ENCODE peak calls at places on chromosomes 11 and 22, in four cellular contexts. L is transverse colon, M is A549, T is K562. X is an unnamed sample.

GRCh38 chr22:38861170-38861874 is 10.7 kb downstream of the CBX6 start:
- DNase-seq in T (peak), M (no peak), L (no peak), X (no peak)

GRCh38 chr11:73325036-73325981 is 17.2 kb downstream of the ARHGEF17 start:
- DNase-seq in L (no peak), T (no peak), M (no peak), X (no peak)

GRCh38 chr11:29448246-29448877 is 568.5 kb downstream of the KCNA4 start:
- DNase-seq in M (peak), L (no peak), T (peak), X (peak)

GRCh38 chr11:111097191-111097590 is 148.3 kb upstream of the POU2AF2 start:
- DNase-seq in L (peak), M (peak), T (no peak), X (peak)

GRCh38 chr11:126578426-126578825 is 222.9 kb downstream of the ST3GAL4 start:
- DNase-seq in L (no peak), M (no peak), T (no peak), X (no peak)

GRCh38 chr11:46920709-46921108 is 2.4 kb upstream of the LRP4 start:
- DNase-seq in T (no peak), M (peak), L (peak), X (peak)

GRCh38 chr11:6828103-6828502 is 17.4 kb upstream of the OR10A5 start:
- DNase-seq in M (no peak), L (no peak), T (no peak), X (no peak)

GRCh38 chr11:34567733-34568132 is 53.2 kb upstream of the EHF start:
- DNase-seq in M (no peak), L (no peak), T (no peak), X (no peak)

DNA sequence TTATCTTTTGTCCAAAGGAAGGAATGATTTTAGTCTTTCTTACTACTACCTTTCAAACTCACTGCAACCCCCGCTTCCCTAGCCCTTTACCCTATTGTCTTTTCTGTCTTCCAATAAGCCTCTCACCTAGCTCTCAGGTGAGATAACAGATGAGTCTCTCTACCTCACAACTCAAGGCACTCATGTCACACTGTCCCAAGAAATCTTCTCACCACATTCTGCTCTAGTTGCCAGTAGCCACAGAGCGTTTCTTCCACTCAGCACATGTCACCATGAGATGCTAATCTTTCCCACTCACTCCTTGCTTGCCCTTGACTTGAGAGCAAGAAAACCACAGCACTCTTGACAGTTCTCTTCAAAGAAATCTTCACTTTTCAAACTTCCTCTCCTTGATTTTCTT is 32.7 kb upstream of the TMEM41B start:
- DNase-seq in L (no peak), T (peak), M (no peak), X (no peak)
- TF ChIP-seq POLR2A in L (no peak), T (no peak), M (no peak), X (no peak)

GRCh38 chr22:41575533-41575932 is 14.1 kb downstream of the PMM1 start:
- DNase-seq in M (no peak), L (no peak), T (no peak), X (no peak)
- TF ChIP-seq POLR2A in M (no peak), L (no peak), T (no peak), X (no peak)

GRCh38 chr22:32480238-32480637 is 5.6 kb downstream of the FBXO7 start:
- DNase-seq in M (no peak), T (no peak), L (no peak), X (no peak)
- TF ChIP-seq POLR2A in M (no peak), T (no peak), L (no peak), X (no peak)

GRCh38 chr11:65896009-65896999 is 3.9 kb downstream of the FOSL1 start:
- DNase-seq in T (no peak), M (no peak), L (no peak), X (no peak)
- TF ChIP-seq POLR2A in T (peak), M (no peak), L (no peak), X (no peak)

GRCh38 chr11:1262172-1263006 is 39.5 kb downstream of the MUC5B start:
- DNase-seq in M (peak), T (peak), L (peak), X (peak)
- TF ChIP-seq POLR2A in M (peak), T (peak), L (peak), X (peak)

GRCh38 chr11:64917663-64917995 is 620 bp upstream of the ATG2A start:
- DNase-seq in M (no peak), T (no peak), L (no peak), X (no peak)

GRCh38 chr11:64915366-64915887 is 1.6 kb downstream of the ATG2A start:
- DNase-seq in T (no peak), L (no peak), M (no peak), X (no peak)

GRCh38 chr11:64916848-64917662 is at the start of gene ATG2A:
- DNase-seq in T (peak), L (peak), M (peak), X (peak)

GRCh38 chr11:64918056-64918455 is 1.0 kb upstream of the ATG2A start:
- DNase-seq in T (no peak), L (no peak), M (peak), X (no peak)

GRCh38 chr11:64916040-64916847 is 765 bp downstream of the ATG2A start:
- DNase-seq in L (peak), M (peak), T (peak), X (peak)
- TF ChIP-seq POLR2A in L (no peak), M (no peak), T (no peak), X (peak)

GRCh38 chr11:122215244-122215992 is 99.4 kb upstream of the BLID start:
- DNase-seq in M (peak), T (peak), L (peak), X (peak)
- TF ChIP-seq POLR2A in M (no peak), T (no peak), L (no peak), X (no peak)

GRCh38 chr22:45783021-45783420 is 111.4 kb downstream of the ATXN10 start:
- DNase-seq in T (no peak), L (no peak), M (no peak), X (no peak)

GRCh38 chr22:45784357-45785277 is 113.0 kb downstream of the ATXN10 start:
- DNase-seq in M (peak), L (no peak), T (no peak), X (no peak)

GRCh38 chr22:45783690-45784089 is 112.1 kb downstream of the ATXN10 start:
- DNase-seq in L (no peak), T (no peak), M (no peak), X (no peak)

GRCh38 chr22:45787770-45788169 is 116.1 kb downstream of the ATXN10 start:
- DNase-seq in T (no peak), M (no peak), L (no peak), X (no peak)

DNA sequence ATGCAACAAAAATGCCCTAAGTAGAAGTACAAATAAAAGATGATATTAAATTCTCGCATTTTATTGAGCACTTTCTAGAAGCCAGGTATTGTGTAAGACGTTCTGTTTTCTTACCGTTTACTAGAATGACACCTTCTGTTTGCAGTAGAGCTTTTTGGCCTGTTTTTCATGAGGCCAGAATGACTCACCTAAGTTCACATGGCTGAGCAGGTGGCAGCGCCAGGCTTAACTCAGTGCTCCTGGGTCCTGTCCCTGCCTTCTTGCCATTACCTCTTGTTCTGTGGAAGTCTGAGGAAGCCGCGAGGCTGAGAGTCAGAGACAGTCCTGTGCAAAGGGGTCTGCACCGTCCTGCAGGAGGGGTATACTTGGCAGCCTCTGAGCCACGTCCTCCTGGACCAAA is 113.8 kb downstream of the ATXN10 start:
- DNase-seq in L (no peak), T (no peak), M (peak), X (no peak)
- TF ChIP-seq POLR2A in L (no peak), T (no peak), M (no peak), X (no peak)

GRCh38 chr11:94722735-94723134 is 45.4 kb upstream of the AMOTL1 start:
- DNase-seq in L (no peak), T (no peak), M (no peak), X (no peak)

GRCh38 chr11:94721565-94722292 is 46.4 kb upstream of the AMOTL1 start:
- DNase-seq in T (no peak), L (no peak), M (no peak), X (no peak)

GRCh38 chr11:94719864-94720263 is 48.3 kb upstream of the AMOTL1 start:
- DNase-seq in T (no peak), M (no peak), L (no peak), X (no peak)

GRCh38 chr11:94715225-94715624 is 52.9 kb upstream of the AMOTL1 start:
- DNase-seq in M (no peak), T (no peak), L (no peak), X (no peak)

DNA sequence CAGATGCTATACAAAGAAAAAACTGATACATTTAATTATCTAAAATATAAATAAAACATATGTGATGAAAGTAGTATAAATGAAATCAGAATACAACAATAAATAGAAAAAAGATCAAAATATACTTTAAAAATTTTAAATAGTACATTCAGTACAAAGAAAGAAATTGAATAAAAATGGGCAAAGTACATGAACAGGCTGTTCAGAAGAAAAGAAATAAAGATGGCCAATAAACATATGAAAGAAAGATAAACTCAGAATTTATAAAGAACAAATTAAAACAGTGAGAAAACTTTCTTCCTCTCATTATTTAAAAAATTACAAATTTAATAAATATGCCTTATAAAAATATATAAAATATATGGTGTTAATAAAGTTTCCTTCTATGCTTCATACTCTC is 50.5 kb upstream of the AMOTL1 start:
- DNase-seq in M (no peak), T (no peak), L (no peak), X (no peak)
- TF ChIP-seq POLR2A in M (no peak), T (no peak), L (no peak), X (no peak)

X was measured in H54.